ENCODE peak calls at places on chromosome X, in four cellular contexts. V is activated T-helper 1 cell treated with Interleukin-2 at 50 U/mL for 16 hours; N is activated CD4-positive, alpha-beta T cell treated with anti-CD3 and anti-CD28 coated beads, Interleukin-2, amount 50 U/mL, for 4 hours; W is GM10248. S is an unnamed sample.

GRCh38 chrX:56233682-56234081 is 1.5 kb downstream of the KLF8 start:
- DNase-seq in V (no peak), N (no peak), W (peak), S (no peak)

GRCh38 chrX:72367524-72367923 is 61.8 kb upstream of the CITED1 start:
- DNase-seq in V (no peak), N (no peak), W (no peak), S (no peak)

GRCh38 chrX:82230013-82230412 is 1028.1 kb downstream of the SH3BGRL start:
- DNase-seq in V (no peak), N (no peak), W (no peak), S (no peak)

GRCh38 chrX:10620121-10620699 is at the start of gene MID1:
- DNase-seq in V (no peak), N (no peak), W (peak), S (peak)

GRCh38 chrX:133645251-133645650 is 230.0 kb upstream of the GPC4 start:
- DNase-seq in V (no peak), N (no peak), W (no peak), S (no peak)

GRCh38 chrX:118437283-118437682 is 58.3 kb upstream of the DOCK11 start:
- DNase-seq in V (no peak), N (no peak), W (no peak), S (no peak)

GRCh38 chrX:11667286-11667685 is 1.6 kb upstream of the ARHGAP6 start:
- DNase-seq in V (no peak), N (no peak), W (no peak), S (no peak)

GRCh38 chrX:107451754-107452153 is 2.3 kb downstream of the FRMPD3 start:
- DNase-seq in V (no peak), N (no peak), W (no peak), S (no peak)

GRCh38 chrX:153438522-153438921 is 7.3 kb downstream of the TREX2 start:
- DNase-seq in V (no peak), N (no peak), W (no peak), S (peak)

GRCh38 chrX:18883234-18883960 is 100.5 kb downstream of the PHKA2 start:
- DNase-seq in V (no peak), N (no peak), W (no peak), S (no peak)

GRCh38 chrX:68915778-68916177 is 87.0 kb downstream of the EFNB1 start:
- DNase-seq in V (no peak), N (no peak), W (no peak), S (no peak)

GRCh38 chrX:79630033-79631009 is 263.2 kb upstream of the ITM2A start:
- DNase-seq in V (no peak), N (no peak), W (no peak), S (no peak)

GRCh38 chrX:13131511-13132137 is 87.2 kb upstream of the FAM9C start:
- DNase-seq in V (no peak), N (no peak), W (no peak), S (peak)

GRCh38 chrX:112760697-112761096 is 79.9 kb downstream of the AMOT start:
- DNase-seq in V (no peak), N (no peak), W (no peak), S (no peak)

GRCh38 chrX:31166416-31166815 is 94.6 kb upstream of the FTHL17 start:
- DNase-seq in V (no peak), N (no peak), W (no peak), S (no peak)

GRCh38 chrX:109393859-109394258 is 88.0 kb downstream of the GUCY2F start:
- DNase-seq in V (no peak), N (no peak), W (peak), S (peak)

GRCh38 chrX:130637591-130637990 is 235.8 kb downstream of the RBMX2 start:
- DNase-seq in V (no peak), N (no peak), W (no peak), S (no peak)

GRCh38 chrX:117910216-117910615 is 206.4 kb downstream of the KLHL13 start:
- DNase-seq in V (no peak), N (no peak), W (no peak), S (no peak)

GRCh38 chrX:33133320-33133719 is 78.0 kb downstream of the DMD start:
- DNase-seq in V (no peak), N (no peak), W (no peak), S (no peak)

GRCh38 chrX:49840679-49841078 is 11.6 kb downstream of the PAGE4 start:
- DNase-seq in V (no peak), N (peak), W (peak), S (peak)

GRCh38 chrX:154805696-154806091 is 409 bp upstream of the MPP1 start:
- DNase-seq in V (no peak), N (no peak), W (no peak), S (peak)

GRCh38 chrX:37785569-37785968 is 5.7 kb downstream of the CYBB start:
- DNase-seq in V (no peak), N (no peak), W (no peak), S (no peak)

GRCh38 chrX:56978172-56978571 is 17.2 kb downstream of the SPIN3 start:
- DNase-seq in V (peak), N (no peak), W (peak), S (peak)

GRCh38 chrX:79645749-79646148 is 278.6 kb upstream of the ITM2A start:
- DNase-seq in V (no peak), N (no peak), W (no peak), S (no peak)

GRCh38 chrX:72409993-72410392 is 104.3 kb upstream of the CITED1 start:
- DNase-seq in V (no peak), N (no peak), W (no peak), S (no peak)

GRCh38 chrX:11759461-11760311 is 1.6 kb downstream of the MSL3 start:
- DNase-seq in V (peak), N (peak), W (peak), S (peak)

GRCh38 chrX:136635235-136635634 is 12.7 kb upstream of the CD40LG start:
- DNase-seq in V (no peak), N (no peak), W (peak), S (no peak)

GRCh38 chrX:125326599-125326998 is 6.9 kb downstream of the TEX13C start:
- DNase-seq in V (no peak), N (no peak), W (no peak), S (no peak)

GRCh38 chrX:140762061-140762460 is 52.5 kb downstream of the LINC00632 start:
- DNase-seq in V (no peak), N (no peak), W (peak), S (peak)

GRCh38 chrX:129654652-129655546 is at the start of gene APLN:
- DNase-seq in V (no peak), N (no peak), W (no peak), S (peak)

GRCh38 chrX:54640721-54641120 is 110.7 kb downstream of the GNL3L start:
- DNase-seq in V (no peak), N (no peak), W (no peak), S (no peak)

GRCh38 chrX:130726661-130727060 is 176.3 kb downstream of the ENOX2 start:
- DNase-seq in V (no peak), N (no peak), W (no peak), S (no peak)

GRCh38 chrX:105017641-105018040 is 202.9 kb downstream of the TEX13A start:
- DNase-seq in V (no peak), N (no peak), W (no peak), S (no peak)

GRCh38 chrX:114272096-114272686 is 311.7 kb upstream of the HTR2C start:
- DNase-seq in V (no peak), N (no peak), W (no peak), S (no peak)